ENCODE peak calls at places on chromosomes 2 and 18, in six cellular contexts. C is CD8-positive, alpha-beta T cell; J is foreskin keratinocyte; S is body of pancreas; W is CD4-positive, alpha-beta T cell; P is heart right ventricle. L is an unnamed sample.

GRCh38 chr2:148603562-148603920 is 41.0 kb upstream of the EPC2 start:
- ATAC-seq in C (no peak), J (peak; percentile 30), S (no peak), W (no peak), P (no peak), L (no peak)

GRCh38 chr2:59886758-59887157 is 666.7 kb downstream of the BCL11A start:
- ATAC-seq in C (no peak), J (no peak), S (no peak), W (no peak), P (no peak), L (no peak)

GRCh38 chr2:121595012-121595891 is 54.0 kb downstream of the CLASP1 start:
- ATAC-seq in C (no peak), J (no peak), S (peak; percentile 68), W (no peak), P (no peak), L (no peak)

GRCh38 chr2:175154670-175155082 is 13.3 kb downstream of the ATF2 start:
- ATAC-seq in C (no peak), J (peak; percentile 97), S (no peak), W (peak; percentile 17), P (no peak), L (no peak)

GRCh38 chr2:44939074-44940052 is 2.1 kb upstream of the SIX3 start:
- ATAC-seq in C (no peak), J (no peak), S (no peak), W (no peak), P (no peak), L (no peak)

GRCh38 chr2:43311276-43311675 is 84.9 kb upstream of the ZFP36L2 start:
- ATAC-seq in C (no peak), J (no peak), S (peak; percentile 36), W (no peak), P (no peak), L (peak; percentile 60)

GRCh38 chr18:21896732-21897336 is 156.2 kb downstream of the MIB1 start:
- ATAC-seq in C (no peak), J (peak; percentile 32), S (no peak), W (no peak), P (no peak), L (no peak)

GRCh38 chr2:226031078-226031937 is 631.8 kb downstream of the NYAP2 start:
- ATAC-seq in C (no peak), J (peak; percentile 93), S (peak; percentile 86), W (no peak), P (peak; percentile 89), L (peak; percentile 86)

GRCh38 chr2:9694661-9695060 is 63.9 kb upstream of the YWHAQ start:
- ATAC-seq in C (no peak), J (no peak), S (no peak), W (no peak), P (no peak), L (no peak)

GRCh38 chr2:224938670-224939309 is 103.5 kb downstream of the DOCK10 start:
- ATAC-seq in C (peak; percentile 58), J (no peak), S (no peak), W (peak; percentile 63), P (peak; percentile 51), L (no peak)

GRCh38 chr2:235070063-235070706 is 118.4 kb downstream of the SH3BP4 start:
- ATAC-seq in C (no peak), J (peak; percentile 44), S (no peak), W (no peak), P (no peak), L (no peak)

GRCh38 chr2:73780242-73780582 is 309 bp upstream of the DUSP11 start:
- ATAC-seq in C (no peak), J (no peak), S (no peak), W (no peak), P (no peak), L (no peak)
- TF ChIP-seq CTCF in C (no peak), J (no peak), S (no peak), W (peak; percentile 40), P (no peak), L (no peak)

DNA sequence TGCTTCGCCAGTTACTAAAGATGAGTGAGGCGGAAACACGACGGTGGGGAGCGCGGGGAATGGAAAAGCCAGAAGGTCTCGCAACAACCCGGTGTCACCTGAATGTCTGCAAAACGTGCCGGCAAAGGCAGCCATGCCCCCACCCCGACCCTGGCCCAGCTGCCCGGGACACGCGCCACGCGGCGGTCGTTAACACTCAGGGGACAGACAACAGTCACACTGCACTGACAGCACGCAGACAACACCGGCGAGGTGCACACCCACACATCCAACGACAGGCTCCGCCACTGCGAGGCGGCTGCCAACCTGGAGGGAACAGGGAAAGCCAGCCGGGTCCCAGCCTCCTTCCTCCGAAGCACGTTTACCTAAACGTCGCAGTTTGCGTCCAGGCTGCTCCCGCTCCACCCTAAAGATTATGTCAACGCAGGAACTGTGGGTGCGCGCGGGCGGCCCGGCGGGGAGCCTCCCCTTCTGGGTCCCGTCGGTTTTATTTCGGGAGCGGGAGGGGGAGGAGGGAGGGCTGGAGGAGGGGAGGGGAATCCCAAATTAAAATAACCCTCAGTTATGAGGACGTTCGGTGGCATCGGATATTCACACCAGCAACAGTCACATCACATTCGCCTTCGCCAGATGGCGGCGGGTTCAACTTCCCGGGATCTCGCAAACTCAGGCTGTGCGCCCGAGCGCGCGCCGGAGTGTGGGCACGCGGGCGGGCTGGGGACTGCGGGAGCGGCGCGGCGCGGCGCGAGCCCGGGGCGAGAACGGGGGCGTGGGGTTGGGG is 694 bp downstream of the PTGR3 start:
- ATAC-seq in C (peak; percentile 2), J (peak; percentile 21), S (peak; percentile 13), W (peak; percentile 8), P (peak; percentile 2), L (peak; percentile 1)
- H3K27me3 ChIP-seq in C (no peaks in the 10 kb centered on the region), J (no peaks in the 10 kb centered on the region), S (no peaks in the 10 kb centered on the region), W (no peaks in the 10 kb centered on the region), P (no peaks in the 10 kb centered on the region), L (no peaks in the 10 kb centered on the region)

GRCh38 chr2:207046642-207047213 is 107.4 kb downstream of the CPO start:
- ATAC-seq in C (peak; percentile 65), J (no peak), S (no peak), W (peak; percentile 86), P (peak; percentile 69), L (peak; percentile 22)
- TF ChIP-seq CTCF in C (no peak), J (peak; percentile 36), S (no peak), W (peak; percentile 63), P (peak; percentile 52), L (no peak)

GRCh38 chr2:26892133-26892532 is 44.2 kb downstream of the DPYSL5 start:
- ATAC-seq in C (no peak), J (no peak), S (no peak), W (no peak), P (no peak), L (no peak)

GRCh38 chr2:26890341-26891000 is 42.5 kb downstream of the DPYSL5 start:
- ATAC-seq in C (no peak), J (no peak), S (no peak), W (no peak), P (no peak), L (no peak)

GRCh38 chr2:26887142-26887541 is 39.2 kb downstream of the DPYSL5 start:
- ATAC-seq in C (no peak), J (no peak), S (no peak), W (no peak), P (peak; percentile 61), L (no peak)

GRCh38 chr2:26892916-26893524 is 45.1 kb downstream of the DPYSL5 start:
- ATAC-seq in C (no peak), J (no peak), S (no peak), W (no peak), P (no peak), L (no peak)

GRCh38 chr2:26889796-26890195 is 41.9 kb downstream of the DPYSL5 start:
- ATAC-seq in C (no peak), J (no peak), S (no peak), W (no peak), P (no peak), L (no peak)
- H3K27me3 ChIP-seq in C (no peaks in the 10 kb centered on the region), J (peaks cover 49% of the 10 kb centered on the region), S (no peaks in the 10 kb centered on the region), W (no peaks in the 10 kb centered on the region), P (no peaks in the 10 kb centered on the region), L (no peaks in the 10 kb centered on the region)

DNA sequence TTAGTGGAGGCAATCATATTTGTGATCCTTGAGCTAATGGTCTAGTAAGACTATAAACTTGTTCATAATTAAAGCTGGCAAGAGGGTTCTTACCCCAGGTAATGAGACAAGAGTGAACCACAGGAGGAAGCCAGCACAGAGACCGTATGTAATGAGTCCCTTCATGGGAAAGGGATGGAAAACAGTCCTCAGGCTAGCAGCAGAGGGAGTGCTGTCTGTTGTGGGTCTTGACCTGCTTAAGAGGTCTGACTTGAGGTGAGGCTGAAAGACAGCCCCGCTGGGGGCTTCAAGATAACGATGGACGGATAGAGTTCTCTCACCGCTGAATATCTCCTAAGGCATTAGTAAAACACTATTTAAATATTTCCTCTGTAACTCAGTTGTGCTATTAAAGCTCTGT is 16.2 kb upstream of the POLE4 start:
- ATAC-seq in C (no peak), J (no peak), S (no peak), W (no peak), P (no peak), L (no peak)
- TF ChIP-seq CTCF in C (no peak), J (no peak), S (no peak), W (no peak), P (no peak), L (no peak)

GRCh38 chr2:238997684-238998083 is 149.8 kb downstream of the TWIST2 start:
- ATAC-seq in C (no peak), J (no peak), S (no peak), W (no peak), P (no peak), L (no peak)

GRCh38 chr2:238997137-238997390 is 149.2 kb downstream of the TWIST2 start:
- ATAC-seq in C (no peak), J (no peak), S (no peak), W (no peak), P (no peak), L (no peak)

GRCh38 chr2:238995634-238996033 is 147.7 kb downstream of the TWIST2 start:
- ATAC-seq in C (no peak), J (no peak), S (no peak), W (no peak), P (no peak), L (no peak)

GRCh38 chr2:238994876-238995275 is 147.0 kb downstream of the TWIST2 start:
- ATAC-seq in C (no peak), J (no peak), S (no peak), W (no peak), P (no peak), L (no peak)

GRCh38 chr2:238996331-238997136 is 148.6 kb downstream of the TWIST2 start:
- ATAC-seq in C (no peak), J (no peak), S (no peak), W (no peak), P (peak; percentile 47), L (no peak)
- H3K27me3 ChIP-seq in C (no peaks in the 10 kb centered on the region), J (peaks cover 6% of the 10 kb centered on the region), S (no peaks in the 10 kb centered on the region), W (peaks cover 10% of the 10 kb centered on the region), P (peaks cover 7% of the 10 kb centered on the region), L (peaks cover 11% of the 10 kb centered on the region)

GRCh38 chr2:232204457-232204931 is 174.1 kb upstream of the ALPP start:
- ATAC-seq in C (no peak), J (no peak), S (no peak), W (no peak), P (peak; percentile 81), L (peak; percentile 74)
- TF ChIP-seq CTCF in C (no peak), J (no peak), S (no peak), W (no peak), P (no peak), L (no peak)